ENCODE peak calls at places on chromosomes 16 and 17, in ten cellular contexts. One of them, this sample, is unnamed.

GRCh38 chr17:72030067-72030899 is 90.5 kb upstream of the SOX9 start:
- DNase-seq in iris pigment epithelial cell: peak; percentile 42
- DNase-seq in T47D: peak; percentile 61
- DNase-seq in GF-D8: no peak
- DNase-seq in epithelial cell of prostate: no peak
- DNase-seq in foreskin melanocyte: peak; percentile 72
- DNase-seq in caudate nucleus: peak; percentile 21
- DNase-seq in T-helper 2 cell: no peak
- DNase-seq in WTC11: peak; percentile 82
- DNase-seq in EL: peak; percentile 83
- DNase-seq in this sample: peak; percentile 39

GRCh38 chr17:79843917-79844815 is 4.9 kb upstream of the CBX4 start:
- DNase-seq in iris pigment epithelial cell: peak; percentile 74
- DNase-seq in T47D: peak; percentile 81
- DNase-seq in GF-D8: no peak
- DNase-seq in epithelial cell of prostate: no peak
- DNase-seq in foreskin melanocyte: peak; percentile 60
- DNase-seq in caudate nucleus: no peak
- DNase-seq in T-helper 2 cell: no peak
- DNase-seq in WTC11: peak; percentile 56
- DNase-seq in EL: peak; percentile 65
- DNase-seq in this sample: peak; percentile 88

GRCh38 chr17:50348522-50349240 is 2.8 kb downstream of the XYLT2 start:
- DNase-seq in iris pigment epithelial cell: peak; percentile 54
- DNase-seq in T47D: no peak
- DNase-seq in GF-D8: no peak
- DNase-seq in epithelial cell of prostate: no peak
- DNase-seq in foreskin melanocyte: no peak
- DNase-seq in caudate nucleus: no peak
- DNase-seq in T-helper 2 cell: no peak
- DNase-seq in WTC11: no peak
- DNase-seq in EL: peak; percentile 71
- DNase-seq in this sample: no peak

GRCh38 chr16:8655184-8655717 is 19.2 kb upstream of the ABAT start:
- DNase-seq in iris pigment epithelial cell: peak; percentile 60
- DNase-seq in T47D: peak; percentile 74
- DNase-seq in GF-D8: peak; percentile 9
- DNase-seq in epithelial cell of prostate: no peak
- DNase-seq in foreskin melanocyte: no peak
- DNase-seq in caudate nucleus: no peak
- DNase-seq in T-helper 2 cell: no peak
- DNase-seq in WTC11: peak; percentile 57
- DNase-seq in EL: peak; percentile 44
- DNase-seq in this sample: no peak

GRCh38 chr16:50526249-50526648 is 21.9 kb upstream of the NKD1 start:
- DNase-seq in iris pigment epithelial cell: no peak
- DNase-seq in T47D: no peak
- DNase-seq in GF-D8: no peak
- DNase-seq in epithelial cell of prostate: no peak
- DNase-seq in foreskin melanocyte: no peak
- DNase-seq in caudate nucleus: no peak
- DNase-seq in T-helper 2 cell: no peak
- DNase-seq in WTC11: no peak
- DNase-seq in EL: no peak
- DNase-seq in this sample: no peak

GRCh38 chr16:81618661-81619060 is 160.4 kb upstream of the PLCG2 start:
- DNase-seq in iris pigment epithelial cell: no peak
- DNase-seq in T47D: no peak
- DNase-seq in GF-D8: no peak
- DNase-seq in epithelial cell of prostate: no peak
- DNase-seq in foreskin melanocyte: no peak
- DNase-seq in caudate nucleus: peak; percentile 21
- DNase-seq in T-helper 2 cell: no peak
- DNase-seq in WTC11: no peak
- DNase-seq in EL: no peak
- DNase-seq in this sample: no peak

GRCh38 chr16:51392651-51393187 is 241.6 kb upstream of the SALL1 start:
- DNase-seq in iris pigment epithelial cell: peak; percentile 37
- DNase-seq in T47D: no peak
- DNase-seq in GF-D8: no peak
- DNase-seq in epithelial cell of prostate: no peak
- DNase-seq in foreskin melanocyte: no peak
- DNase-seq in caudate nucleus: no peak
- DNase-seq in T-helper 2 cell: no peak
- DNase-seq in WTC11: peak; percentile 21
- DNase-seq in EL: peak; percentile 42
- DNase-seq in this sample: no peak

GRCh38 chr16:16147316-16147999 is 75.8 kb downstream of the ABCC6 start:
- DNase-seq in iris pigment epithelial cell: no peak
- DNase-seq in T47D: no peak
- DNase-seq in GF-D8: no peak
- DNase-seq in epithelial cell of prostate: no peak
- DNase-seq in foreskin melanocyte: no peak
- DNase-seq in caudate nucleus: no peak
- DNase-seq in T-helper 2 cell: no peak
- DNase-seq in WTC11: no peak
- DNase-seq in EL: no peak
- DNase-seq in this sample: peak; percentile 9

GRCh38 chr17:44555056-44555455 is 2.2 kb upstream of the FZD2 start:
- DNase-seq in iris pigment epithelial cell: no peak
- DNase-seq in T47D: no peak
- DNase-seq in GF-D8: no peak
- DNase-seq in epithelial cell of prostate: no peak
- DNase-seq in foreskin melanocyte: no peak
- DNase-seq in caudate nucleus: no peak
- DNase-seq in T-helper 2 cell: no peak
- DNase-seq in WTC11: no peak
- DNase-seq in EL: peak; percentile 73
- DNase-seq in this sample: no peak

GRCh38 chr16:65071371-65072311 is 50.2 kb downstream of the CDH11 start:
- DNase-seq in iris pigment epithelial cell: peak; percentile 47
- DNase-seq in T47D: peak; percentile 1
- DNase-seq in GF-D8: no peak
- DNase-seq in epithelial cell of prostate: no peak
- DNase-seq in foreskin melanocyte: no peak
- DNase-seq in caudate nucleus: peak; percentile 52
- DNase-seq in T-helper 2 cell: no peak
- DNase-seq in WTC11: no peak
- DNase-seq in EL: peak; percentile 58
- DNase-seq in this sample: peak; percentile 55

GRCh38 chr17:1312261-1312870 is 32.9 kb downstream of the TRARG1 start:
- DNase-seq in iris pigment epithelial cell: no peak
- DNase-seq in T47D: no peak
- DNase-seq in GF-D8: no peak
- DNase-seq in epithelial cell of prostate: no peak
- DNase-seq in foreskin melanocyte: no peak
- DNase-seq in caudate nucleus: no peak
- DNase-seq in T-helper 2 cell: no peak
- DNase-seq in WTC11: peak; percentile 69
- DNase-seq in EL: no peak
- DNase-seq in this sample: no peak

GRCh38 chr16:21156767-21157467 is 1.6 kb upstream of the LDAF1 start:
- DNase-seq in iris pigment epithelial cell: peak; percentile 53
- DNase-seq in T47D: peak; percentile 77
- DNase-seq in GF-D8: no peak
- DNase-seq in epithelial cell of prostate: peak; percentile 14
- DNase-seq in foreskin melanocyte: peak; percentile 78
- DNase-seq in caudate nucleus: no peak
- DNase-seq in T-helper 2 cell: no peak
- DNase-seq in WTC11: peak; percentile 46
- DNase-seq in EL: peak; percentile 74
- DNase-seq in this sample: no peak

GRCh38 chr16:57778658-57779057 is 23.6 kb downstream of the KIFC3 start:
- DNase-seq in iris pigment epithelial cell: no peak
- DNase-seq in T47D: no peak
- DNase-seq in GF-D8: no peak
- DNase-seq in epithelial cell of prostate: no peak
- DNase-seq in foreskin melanocyte: no peak
- DNase-seq in caudate nucleus: no peak
- DNase-seq in T-helper 2 cell: no peak
- DNase-seq in WTC11: no peak
- DNase-seq in EL: no peak
- DNase-seq in this sample: no peak

GRCh38 chr16:30049871-30050270 is 15.7 kb upstream of the ALDOA start:
- DNase-seq in iris pigment epithelial cell: no peak
- DNase-seq in T47D: no peak
- DNase-seq in GF-D8: no peak
- DNase-seq in epithelial cell of prostate: no peak
- DNase-seq in foreskin melanocyte: no peak
- DNase-seq in caudate nucleus: no peak
- DNase-seq in T-helper 2 cell: no peak
- DNase-seq in WTC11: no peak
- DNase-seq in EL: no peak
- DNase-seq in this sample: no peak

GRCh38 chr17:82399030-82399429 is 19.1 kb upstream of the HEXD start:
- DNase-seq in iris pigment epithelial cell: peak; percentile 31
- DNase-seq in T47D: no peak
- DNase-seq in GF-D8: no peak
- DNase-seq in epithelial cell of prostate: no peak
- DNase-seq in foreskin melanocyte: no peak
- DNase-seq in caudate nucleus: no peak
- DNase-seq in T-helper 2 cell: no peak
- DNase-seq in WTC11: no peak
- DNase-seq in EL: peak; percentile 55
- DNase-seq in this sample: peak; percentile 74

GRCh38 chr16:54867302-54867832 is 63.3 kb upstream of the IRX5 start:
- DNase-seq in iris pigment epithelial cell: no peak
- DNase-seq in T47D: no peak
- DNase-seq in GF-D8: no peak
- DNase-seq in epithelial cell of prostate: no peak
- DNase-seq in foreskin melanocyte: no peak
- DNase-seq in caudate nucleus: no peak
- DNase-seq in T-helper 2 cell: no peak
- DNase-seq in WTC11: no peak
- DNase-seq in EL: no peak
- DNase-seq in this sample: no peak

GRCh38 chr17:2903193-2903974 is 107.1 kb downstream of the RAP1GAP2 start:
- DNase-seq in iris pigment epithelial cell: no peak
- DNase-seq in T47D: no peak
- DNase-seq in GF-D8: no peak
- DNase-seq in epithelial cell of prostate: no peak
- DNase-seq in foreskin melanocyte: no peak
- DNase-seq in caudate nucleus: no peak
- DNase-seq in T-helper 2 cell: no peak
- DNase-seq in WTC11: no peak
- DNase-seq in EL: no peak
- DNase-seq in this sample: peak; percentile 47

GRCh38 chr17:80428796-80429195 is 13.8 kb downstream of the ENDOV start:
- DNase-seq in iris pigment epithelial cell: no peak
- DNase-seq in T47D: peak; percentile 25
- DNase-seq in GF-D8: no peak
- DNase-seq in epithelial cell of prostate: no peak
- DNase-seq in foreskin melanocyte: no peak
- DNase-seq in caudate nucleus: no peak
- DNase-seq in T-helper 2 cell: no peak
- DNase-seq in WTC11: no peak
- DNase-seq in EL: no peak
- DNase-seq in this sample: peak; percentile 8

GRCh38 chr16:87584975-87585374 is 17.3 kb upstream of the JPH3 start:
- DNase-seq in iris pigment epithelial cell: no peak
- DNase-seq in T47D: no peak
- DNase-seq in GF-D8: no peak
- DNase-seq in epithelial cell of prostate: no peak
- DNase-seq in foreskin melanocyte: no peak
- DNase-seq in caudate nucleus: no peak
- DNase-seq in T-helper 2 cell: no peak
- DNase-seq in WTC11: no peak
- DNase-seq in EL: no peak
- DNase-seq in this sample: no peak

GRCh38 chr17:58344047-58344790 is 7.8 kb downstream of the SUPT4H1 start:
- DNase-seq in iris pigment epithelial cell: peak; percentile 47
- DNase-seq in T47D: no peak
- DNase-seq in GF-D8: peak; percentile 96
- DNase-seq in epithelial cell of prostate: no peak
- DNase-seq in foreskin melanocyte: no peak
- DNase-seq in caudate nucleus: no peak
- DNase-seq in T-helper 2 cell: peak; percentile 53
- DNase-seq in WTC11: no peak
- DNase-seq in EL: no peak
- DNase-seq in this sample: no peak

GRCh38 chr17:37299257-37299985 is 76.4 kb upstream of the C17orf78 start:
- DNase-seq in iris pigment epithelial cell: no peak
- DNase-seq in T47D: no peak
- DNase-seq in GF-D8: no peak
- DNase-seq in epithelial cell of prostate: no peak
- DNase-seq in foreskin melanocyte: no peak
- DNase-seq in caudate nucleus: no peak
- DNase-seq in T-helper 2 cell: no peak
- DNase-seq in WTC11: no peak
- DNase-seq in EL: no peak
- DNase-seq in this sample: no peak

GRCh38 chr16:29845656-29846055 is 17.4 kb downstream of the CDIPT start:
- DNase-seq in iris pigment epithelial cell: no peak
- DNase-seq in T47D: no peak
- DNase-seq in GF-D8: no peak
- DNase-seq in epithelial cell of prostate: no peak
- DNase-seq in foreskin melanocyte: no peak
- DNase-seq in caudate nucleus: no peak
- DNase-seq in T-helper 2 cell: no peak
- DNase-seq in WTC11: no peak
- DNase-seq in EL: no peak
- DNase-seq in this sample: no peak

GRCh38 chr17:58703137-58703846 is 10.9 kb downstream of the RAD51C start:
- DNase-seq in iris pigment epithelial cell: peak; percentile 77
- DNase-seq in T47D: no peak
- DNase-seq in GF-D8: no peak
- DNase-seq in epithelial cell of prostate: no peak
- DNase-seq in foreskin melanocyte: no peak
- DNase-seq in caudate nucleus: no peak
- DNase-seq in T-helper 2 cell: no peak
- DNase-seq in WTC11: no peak
- DNase-seq in EL: peak; percentile 46
- DNase-seq in this sample: no peak

GRCh38 chr17:76791053-76791980 is 53.4 kb downstream of the MFSD11 start:
- DNase-seq in iris pigment epithelial cell: peak; percentile 73
- DNase-seq in T47D: peak; percentile 25
- DNase-seq in GF-D8: peak; percentile 42
- DNase-seq in epithelial cell of prostate: no peak
- DNase-seq in foreskin melanocyte: no peak
- DNase-seq in caudate nucleus: no peak
- DNase-seq in T-helper 2 cell: no peak
- DNase-seq in WTC11: no peak
- DNase-seq in EL: peak; percentile 78
- DNase-seq in this sample: peak; percentile 35

GRCh38 chr17:20280832-20281231 is 186.5 kb downstream of the LGALS9B start:
- DNase-seq in iris pigment epithelial cell: no peak
- DNase-seq in T47D: no peak
- DNase-seq in GF-D8: no peak
- DNase-seq in epithelial cell of prostate: no peak
- DNase-seq in foreskin melanocyte: no peak
- DNase-seq in caudate nucleus: no peak
- DNase-seq in T-helper 2 cell: no peak
- DNase-seq in WTC11: no peak
- DNase-seq in EL: no peak
- DNase-seq in this sample: no peak

GRCh38 chr17:8488931-8489330 is 53.2 kb downstream of the NDEL1 start:
- DNase-seq in iris pigment epithelial cell: peak; percentile 99
- DNase-seq in T47D: peak; percentile 22
- DNase-seq in GF-D8: no peak
- DNase-seq in epithelial cell of prostate: peak; percentile 60
- DNase-seq in foreskin melanocyte: peak; percentile 91
- DNase-seq in caudate nucleus: no peak
- DNase-seq in T-helper 2 cell: no peak
- DNase-seq in WTC11: no peak
- DNase-seq in EL: peak; percentile 95
- DNase-seq in this sample: peak; percentile 72

GRCh38 chr16:897200-897543 is 73.6 kb downstream of the LMF1 start:
- DNase-seq in iris pigment epithelial cell: no peak
- DNase-seq in T47D: no peak
- DNase-seq in GF-D8: no peak
- DNase-seq in epithelial cell of prostate: no peak
- DNase-seq in foreskin melanocyte: no peak
- DNase-seq in caudate nucleus: no peak
- DNase-seq in T-helper 2 cell: no peak
- DNase-seq in WTC11: no peak
- DNase-seq in EL: no peak
- DNase-seq in this sample: no peak

GRCh38 chr17:48439875-48440505 is 10.0 kb upstream of the SKAP1 start:
- DNase-seq in iris pigment epithelial cell: no peak
- DNase-seq in T47D: no peak
- DNase-seq in GF-D8: no peak
- DNase-seq in epithelial cell of prostate: no peak
- DNase-seq in foreskin melanocyte: no peak
- DNase-seq in caudate nucleus: no peak
- DNase-seq in T-helper 2 cell: no peak
- DNase-seq in WTC11: no peak
- DNase-seq in EL: no peak
- DNase-seq in this sample: no peak